ENCODE peak calls at places on chromosomes 4 and X, in five cellular contexts. V is SK-N-SH, Y is H1, K is GM12878, X is HL-60. P is an unnamed sample.

GRCh38 chrX:150913511-150913910 is 15.0 kb upstream of the CD99L2 start:
- DNase-seq in V (no peak), Y (no peak), K (no peak), X (no peak), P (no peak)

GRCh38 chr4:176320976-176321361 is 1.2 kb downstream of the SPCS3 start:
- DNase-seq in V (peak; percentile 33), Y (no peak), K (no peak), X (no peak), P (peak; percentile 20)

GRCh38 chr4:93183589-93183988 is 645.0 kb upstream of the ATOH1 start:
- DNase-seq in V (no peak), Y (no peak), K (no peak), X (no peak), P (no peak)

GRCh38 chrX:29662759-29663503 is 552.4 kb upstream of the MAGEB2 start:
- DNase-seq in V (no peak), Y (no peak), K (peak; percentile 7), X (no peak), P (no peak)

GRCh38 chr4:182091128-182091527 is 152.1 kb upstream of the TENM3 start:
- DNase-seq in V (no peak), Y (no peak), K (no peak), X (no peak), P (no peak)

GRCh38 chrX:77505227-77505626 is 58.0 kb downstream of the FGF16 start:
- DNase-seq in V (no peak), Y (no peak), K (no peak), X (peak; percentile 53), P (no peak)

GRCh38 chrX:123975180-123975579 is 13.7 kb downstream of the STAG2 start:
- DNase-seq in V (no peak), Y (no peak), K (no peak), X (peak; percentile 13), P (no peak)

GRCh38 chr4:36841583-36842326 is 402.8 kb upstream of the NWD2 start:
- DNase-seq in V (no peak), Y (no peak), K (peak; percentile 35), X (no peak), P (no peak)

GRCh38 chr4:112523764-112524505 is 8.0 kb upstream of the NEUROG2 start:
- DNase-seq in V (peak; percentile 36), Y (peak; percentile 84), K (no peak), X (peak; percentile 58), P (peak; percentile 80)

GRCh38 chr4:8188743-8189550 is 10.1 kb upstream of the SH3TC1 start:
- DNase-seq in V (no peak), Y (no peak), K (no peak), X (no peak), P (no peak)

GRCh38 chrX:118536687-118537461 is 41.3 kb downstream of the DOCK11 start:
- DNase-seq in V (peak; percentile 18), Y (no peak), K (peak; percentile 33), X (no peak), P (peak; percentile 24)

GRCh38 chrX:48703642-48704481 is 7.3 kb downstream of the SUV39H1 start:
- DNase-seq in V (no peak), Y (no peak), K (no peak), X (no peak), P (no peak)

GRCh38 chr4:656651-657337 is 17.3 kb downstream of the ATP5ME start:
- DNase-seq in V (peak; percentile 81), Y (no peak), K (no peak), X (no peak), P (no peak)

GRCh38 chr4:184815046-184815877 is 10.5 kb downstream of the ACSL1 start:
- DNase-seq in V (peak; percentile 78), Y (no peak), K (peak; percentile 89), X (peak; percentile 83), P (peak; percentile 86)

GRCh38 chr4:7309636-7310035 is 117.3 kb downstream of the SORCS2 start:
- DNase-seq in V (no peak), Y (no peak), K (no peak), X (no peak), P (no peak)

GRCh38 chr4:169439244-169439643 is 168.5 kb upstream of the SH3RF1 start:
- DNase-seq in V (no peak), Y (no peak), K (no peak), X (no peak), P (no peak)

GRCh38 chr4:1072830-1073446 is 40.4 kb downstream of the RNF212 start:
- DNase-seq in V (peak; percentile 61), Y (no peak), K (no peak), X (peak; percentile 71), P (peak; percentile 40)

GRCh38 chr4:94576163-94576562 is 124.4 kb downstream of the PDLIM5 start:
- DNase-seq in V (no peak), Y (no peak), K (no peak), X (no peak), P (no peak)

GRCh38 chrX:103730147-103730546 is 19.4 kb downstream of the TMEM31 start:
- DNase-seq in V (no peak), Y (no peak), K (no peak), X (no peak), P (no peak)

GRCh38 chr4:110091426-110091825 is 107.0 kb downstream of the ELOVL6 start:
- DNase-seq in V (no peak), Y (no peak), K (no peak), X (no peak), P (no peak)

GRCh38 chr4:6107114-6107791 is 89.0 kb upstream of the C4orf50 start:
- DNase-seq in V (peak; percentile 82), Y (no peak), K (no peak), X (no peak), P (no peak)

GRCh38 chr4:127425911-127426310 is 206.8 kb upstream of the INTU start:
- DNase-seq in V (no peak), Y (no peak), K (no peak), X (no peak), P (no peak)

GRCh38 chr4:176767183-176767582 is 25.5 kb downstream of the VEGFC start:
- DNase-seq in V (no peak), Y (no peak), K (no peak), X (no peak), P (no peak)

GRCh38 chr4:141643557-141643956 is 7.2 kb downstream of the IL15 start:
- DNase-seq in V (no peak), Y (no peak), K (no peak), X (no peak), P (no peak)

GRCh38 chr4:182495111-182495510 is 251.9 kb downstream of the TENM3 start:
- DNase-seq in V (no peak), Y (no peak), K (no peak), X (no peak), P (no peak)

GRCh38 chrX:110588164-110588563 is 207.5 kb downstream of the CHRDL1 start:
- DNase-seq in V (no peak), Y (no peak), K (no peak), X (no peak), P (no peak)

GRCh38 chrX:55716937-55717336 is 612 bp upstream of the RRAGB start:
- DNase-seq in V (no peak), Y (no peak), K (no peak), X (no peak), P (no peak)

GRCh38 chr4:7754565-7755262 is 184.9 kb downstream of the AFAP1 start:
- DNase-seq in V (no peak), Y (no peak), K (no peak), X (no peak), P (no peak)

GRCh38 chr4:174284181-174284886 is 623 bp downstream of the CEP44 start:
- DNase-seq in V (peak; percentile 49), Y (no peak), K (no peak), X (no peak), P (peak; percentile 55)

DNA sequence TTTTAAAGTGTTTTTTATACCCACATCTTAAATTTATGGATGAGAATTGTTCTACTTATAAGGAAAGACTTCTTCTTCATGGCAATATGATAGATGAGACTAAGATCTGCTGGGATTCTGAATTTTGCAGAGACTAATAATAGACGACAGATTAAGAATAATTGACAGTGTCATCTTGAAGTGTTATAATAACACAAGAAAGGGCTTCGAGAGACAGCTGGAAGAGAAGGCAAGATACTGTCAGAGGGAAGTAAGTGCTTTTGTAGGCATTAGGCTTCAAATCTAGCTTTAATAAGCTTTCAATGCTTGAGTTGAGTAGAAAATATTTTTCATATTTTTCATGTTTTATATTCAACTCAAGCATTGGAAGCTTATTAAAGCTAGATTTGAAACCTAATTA is 797.6 kb upstream of the PABPC4L start:
- DNase-seq in V (no peak), Y (no peak), K (no peak), X (no peak), P (no peak)
- TF ChIP-seq POLR2AphosphoS5 in V (no peak), Y (no peak), K (no peak), X (no peak), P (no peak)

GRCh38 chrX:51837451-51837850 is 56.0 kb upstream of the MAGED1 start:
- DNase-seq in V (no peak), Y (no peak), K (no peak), X (no peak), P (no peak)
- TF ChIP-seq GABPA in V (no peak), Y (no peak), K (no peak), X (no peak), P (no peak)

DNA sequence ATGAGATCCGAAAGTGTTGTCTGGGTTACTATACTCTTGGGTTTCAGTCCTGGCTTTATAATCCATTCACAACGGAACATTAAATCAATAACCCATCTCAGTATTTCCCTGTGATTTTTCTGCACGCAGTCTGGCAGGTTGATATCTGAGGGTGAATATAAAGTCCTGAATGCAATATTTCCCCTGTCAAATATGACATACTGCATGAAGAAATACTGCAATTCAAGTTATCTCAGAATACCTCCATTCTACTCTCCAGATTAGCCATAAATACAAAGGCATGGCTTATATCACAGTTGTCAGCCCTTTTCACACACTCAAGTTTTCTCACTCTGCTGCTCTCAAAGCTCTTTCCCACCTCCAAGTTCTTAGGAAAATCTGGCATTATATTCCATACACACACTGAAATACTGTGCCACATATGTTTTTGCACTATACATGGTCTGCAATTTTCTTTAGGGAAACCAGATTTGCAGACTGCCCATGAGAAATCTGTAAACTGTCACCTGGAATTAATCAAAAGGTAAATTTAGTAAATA is 64.7 kb downstream of the WDFY3 start:
- DNase-seq in V (peak; percentile 11), Y (no peak), K (no peak), X (no peak), P (no peak)
- TF ChIP-seq POLR2AphosphoS5 in V (no peak), Y (no peak), K (no peak), X (no peak), P (no peak)

DNA sequence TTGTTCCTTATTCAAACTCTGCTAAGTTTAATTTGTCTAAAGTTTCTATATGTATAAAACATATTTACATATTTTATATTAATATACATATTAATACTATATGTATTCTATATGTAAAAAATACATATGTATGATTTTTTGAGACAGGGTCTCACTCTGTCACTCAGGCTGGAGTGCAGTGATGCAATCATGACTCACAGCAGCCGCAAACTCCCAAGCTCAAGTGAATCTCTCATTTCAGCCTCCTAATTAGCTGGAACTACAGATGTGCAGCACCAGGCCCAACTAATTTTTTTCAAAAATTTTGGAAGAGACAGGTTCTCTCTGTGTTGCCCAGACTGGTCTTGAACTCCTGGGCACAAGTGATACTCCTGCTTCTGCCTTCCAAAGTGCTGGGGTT is 684.9 kb downstream of the TRAM1L1 start:
- DNase-seq in V (no peak), Y (no peak), K (no peak), X (no peak), P (peak; percentile 47)
- TF ChIP-seq GABPA in V (no peak), Y (no peak), K (no peak), X (no peak), P (no peak)

DNA sequence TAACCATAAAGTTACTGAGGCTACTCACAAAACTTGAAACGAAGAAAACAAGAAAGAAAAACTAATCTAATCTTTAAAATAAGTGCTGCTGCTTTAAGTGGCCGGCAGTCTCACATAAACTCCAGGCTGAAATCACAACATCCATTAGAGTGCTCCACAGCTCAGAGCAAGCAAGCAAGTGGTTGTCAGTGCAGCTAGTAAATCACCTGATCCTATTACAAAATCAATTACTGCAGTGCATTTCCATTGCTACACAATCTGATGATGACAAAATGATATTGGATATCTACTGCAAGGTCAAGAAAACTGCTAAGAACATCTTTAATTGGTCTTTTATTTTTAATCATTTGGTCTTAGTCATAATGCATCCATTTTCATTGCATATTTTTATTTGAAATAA is 87.9 kb downstream of the FBXW7 start:
- DNase-seq in V (no peak), Y (no peak), K (no peak), X (no peak), P (no peak)
- TF ChIP-seq POLR2AphosphoS5 in V (no peak), Y (no peak), K (no peak), X (no peak), P (no peak)

P was measured in K562.